ENCODE peak calls at places on chromosomes 11 and 22, in ten cellular contexts. S is ascending aorta, Q is fibroblast of lung, L is iPS DF 6.9, E is PC-9, R is sigmoid colon, F is left ventricle myocardium inferior, O is breast epithelium, D is thoracic aorta, M is Karpas-422. B is an unnamed sample. For H3K4me1, the result is how much of the 10 kb centered on the place peaks cover.

GRCh38 chr22:29112680-29113079 is 39.8 kb downstream of the KREMEN1 start:
- DNase-seq in S (no peak), Q (no peak), L (no peak), E (no peak), R (no peak), F (no peak), O (no peak), D (no peak), M (no peak), B (peak)

GRCh38 chr11:79980916-79981315 is 540.1 kb upstream of the TENM4 start:
- DNase-seq in S (no peak), Q (no peak), L (no peak), E (no peak), R (no peak), F (no peak), O (no peak), D (no peak), M (no peak), B (no peak)

GRCh38 chr11:58075781-58076180 is 45.0 kb downstream of the OR6Q1 start:
- DNase-seq in S (no peak), Q (peak), L (no peak), E (no peak), R (no peak), F (no peak), O (no peak), D (no peak), M (no peak), B (no peak)

GRCh38 chr22:37186228-37186996 is 1.6 kb downstream of the C1QTNF6 start:
- DNase-seq in S (no peak), Q (peak), L (peak), E (peak), R (peak), F (peak), O (no peak), D (no peak), M (peak), B (no peak)

GRCh38 chr22:38316340-38317236 is 645 bp downstream of the CSNK1E start:
- DNase-seq in S (no peak), Q (peak), L (no peak), E (peak), R (peak), F (peak), O (peak), D (no peak), M (peak), B (no peak)

GRCh38 chr11:3165152-3165705 is at the start of gene OSBPL5:
- DNase-seq in S (peak), Q (peak), L (no peak), E (peak), R (peak), F (peak), O (peak), D (no peak), M (no peak), B (peak)

GRCh38 chr22:44406581-44407403 is 91.2 kb downstream of the RTL6 start:
- DNase-seq in S (no peak), Q (no peak), L (peak), E (no peak), R (peak), F (no peak), O (peak), D (no peak), M (no peak), B (no peak)

GRCh38 chr22:42270178-42270511 is 308 bp downstream of the TCF20 start:
- DNase-seq in S (no peak), Q (no peak), L (no peak), E (peak), R (no peak), F (no peak), O (no peak), D (no peak), M (peak), B (no peak)

GRCh38 chr11:117528061-117528780 is 200.6 kb downstream of the CEP164 start:
- DNase-seq in S (no peak), Q (no peak), L (no peak), E (no peak), R (no peak), F (no peak), O (no peak), D (no peak), M (no peak), B (no peak)

GRCh38 chr22:40238425-40239344 is 61.0 kb downstream of the TNRC6B start:
- DNase-seq in S (no peak), Q (peak), L (no peak), E (peak), R (no peak), F (no peak), O (no peak), D (no peak), M (no peak), B (peak)

GRCh38 chr11:5992604-5993251 is 5.9 kb upstream of the OR52L1 start:
- DNase-seq in S (no peak), Q (peak), L (peak), E (no peak), R (no peak), F (no peak), O (no peak), D (no peak), M (peak), B (no peak)

GRCh38 chr11:121930004-121930965 is 185.7 kb downstream of the BLID start:
- DNase-seq in S (no peak), Q (peak), L (no peak), E (no peak), R (no peak), F (no peak), O (no peak), D (no peak), M (no peak), B (no peak)

GRCh38 chr11:72703281-72704008 is 29.2 kb upstream of the PDE2A start:
- DNase-seq in S (no peak), Q (peak), L (no peak), E (no peak), R (peak), F (peak), O (no peak), D (no peak), M (no peak), B (no peak)

GRCh38 chr11:79062814-79063762 is 377.7 kb downstream of the TENM4 start:
- DNase-seq in S (no peak), Q (no peak), L (peak), E (no peak), R (no peak), F (no peak), O (no peak), D (no peak), M (peak), B (no peak)

GRCh38 chr11:91850533-91851305 is 373.9 kb upstream of the FAT3 start:
- DNase-seq in S (no peak), Q (no peak), L (no peak), E (no peak), R (no peak), F (no peak), O (no peak), D (no peak), M (no peak), B (no peak)

GRCh38 chr22:24200616-24201212 is 19.4 kb downstream of the SUSD2 start:
- DNase-seq in S (no peak), Q (peak), L (no peak), E (peak), R (no peak), F (no peak), O (no peak), D (no peak), M (no peak), B (peak)

GRCh38 chr11:11461473-11461872 is 108.4 kb upstream of the CSNK2A3 start:
- DNase-seq in S (no peak), Q (no peak), L (no peak), E (no peak), R (no peak), F (peak), O (no peak), D (no peak), M (no peak), B (no peak)

GRCh38 chr11:10651579-10652361 is 41.8 kb downstream of the IRAG1 start:
- DNase-seq in S (no peak), Q (no peak), L (no peak), E (no peak), R (peak), F (no peak), O (no peak), D (peak), M (no peak), B (no peak)

GRCh38 chr11:26557666-26558065 is 14.4 kb downstream of the MUC15 start:
- DNase-seq in S (no peak), Q (no peak), L (no peak), E (no peak), R (no peak), F (no peak), O (no peak), D (no peak), M (no peak), B (no peak)

GRCh38 chr22:49017769-49018330 is 809.8 kb downstream of the BRD1 start:
- DNase-seq in S (no peak), Q (no peak), L (no peak), E (no peak), R (peak), F (no peak), O (peak), D (no peak), M (no peak), B (no peak)

GRCh38 chr11:45021692-45022130 is 71.0 kb upstream of the TP53I11 start:
- DNase-seq in S (peak), Q (peak), L (no peak), E (no peak), R (peak), F (peak), O (peak), D (peak), M (peak), B (no peak)

GRCh38 chr11:35550374-35551036 is 25.1 kb upstream of the PAMR1 start:
- DNase-seq in S (no peak), Q (no peak), L (no peak), E (no peak), R (no peak), F (no peak), O (no peak), D (no peak), M (no peak), B (no peak)

GRCh38 chr11:1482581-1483444 is 3.8 kb downstream of the MOB2 start:
- DNase-seq in S (peak), Q (no peak), L (no peak), E (no peak), R (peak), F (peak), O (no peak), D (no peak), M (no peak), B (no peak)

GRCh38 chr22:39290724-39291161 is 28.7 kb downstream of the RPL3 start:
- DNase-seq in S (no peak), Q (peak), L (no peak), E (peak), R (peak), F (peak), O (peak), D (no peak), M (no peak), B (peak)

GRCh38 chr11:96326954-96327353 is 16.0 kb downstream of the MAML2 start:
- DNase-seq in S (no peak), Q (no peak), L (no peak), E (no peak), R (no peak), F (no peak), O (no peak), D (no peak), M (no peak), B (no peak)

GRCh38 chr11:8087756-8088155 is 6.7 kb downstream of the TUB start:
- DNase-seq in S (no peak), Q (no peak), L (no peak), E (no peak), R (peak), F (no peak), O (no peak), D (no peak), M (no peak), B (no peak)

GRCh38 chr11:69683764-69684333 is 8.7 kb upstream of the LTO1 start:
- DNase-seq in S (no peak), Q (no peak), L (no peak), E (peak), R (peak), F (no peak), O (no peak), D (no peak), M (peak), B (peak)

GRCh38 chr11:94653561-94653960 is 86.4 kb downstream of the PIWIL4 start:
- DNase-seq in S (no peak), Q (no peak), L (no peak), E (no peak), R (no peak), F (no peak), O (no peak), D (no peak), M (no peak), B (no peak)

GRCh38 chr11:104570088-104570701 is 328.1 kb downstream of the CASP12 start:
- DNase-seq in S (no peak), Q (no peak), L (no peak), E (peak), R (no peak), F (no peak), O (no peak), D (no peak), M (no peak), B (no peak)

GRCh38 chr22:43592470-43592869 is 180.7 kb downstream of the MPPED1 start:
- DNase-seq in S (no peak), Q (no peak), L (peak), E (no peak), R (no peak), F (no peak), O (no peak), D (no peak), M (no peak), B (no peak)

GRCh38 chr11:46248270-46249102 is 29.0 kb upstream of the CREB3L1 start:
- DNase-seq in S (no peak), Q (peak), L (no peak), E (peak), R (no peak), F (no peak), O (no peak), D (no peak), M (no peak), B (peak)

GRCh38 chr22:49880281-49880680 is 26.6 kb downstream of the ZBED4 start:
- DNase-seq in S (no peak), Q (no peak), L (no peak), E (no peak), R (no peak), F (no peak), O (no peak), D (no peak), M (no peak), B (no peak)

GRCh38 chr11:70270877-70271634 is 566 bp downstream of the PPFIA1 start:
- DNase-seq in S (no peak), Q (peak), L (no peak), E (peak), R (peak), F (peak), O (no peak), D (no peak), M (peak), B (peak)

GRCh38 chr11:63668396-63668795 is 2.8 kb downstream of the ATL3 start:
- DNase-seq in S (no peak), Q (no peak), L (no peak), E (no peak), R (no peak), F (no peak), O (no peak), D (no peak), M (no peak), B (no peak)

GRCh38 chr11:63667993-63668392 is 3.2 kb downstream of the ATL3 start:
- DNase-seq in S (no peak), Q (peak), L (no peak), E (peak), R (no peak), F (no peak), O (no peak), D (no peak), M (no peak), B (peak)

GRCh38 chr11:63666874-63667273 is 4.3 kb downstream of the ATL3 start:
- DNase-seq in S (no peak), Q (peak), L (no peak), E (no peak), R (no peak), F (no peak), O (no peak), D (no peak), M (no peak), B (no peak)

GRCh38 chr11:63660972-63661371 is 10.2 kb downstream of the ATL3 start:
- DNase-seq in S (no peak), Q (no peak), L (no peak), E (no peak), R (no peak), F (no peak), O (no peak), D (no peak), M (peak), B (no peak)

DNA sequence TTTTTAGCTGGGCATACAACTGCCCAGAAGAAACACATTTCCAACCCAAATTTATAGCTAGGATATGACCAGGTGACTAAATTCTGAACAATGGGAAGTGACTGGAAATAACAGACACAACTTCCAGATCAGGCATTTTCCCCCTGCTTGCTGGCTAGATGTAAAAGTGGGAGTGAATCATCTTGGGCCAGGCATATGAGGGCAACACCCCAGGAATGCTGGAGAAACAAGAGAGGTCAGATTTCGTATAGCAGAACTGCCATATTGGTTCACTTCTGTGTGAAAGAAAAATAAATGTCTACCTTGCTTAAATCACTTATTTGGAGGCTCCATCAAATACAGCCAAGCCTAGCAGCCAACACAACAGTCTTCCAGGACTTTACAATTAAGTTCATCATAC is 7.4 kb downstream of the ATL3 start:
- DNase-seq in S (no peak), Q (peak), L (no peak), E (peak), R (no peak), F (no peak), O (no peak), D (no peak), M (no peak), B (peak)
- H3K4me1 ChIP-seq in S (under half), Q (under half), L (under half), E (under half), R (under half), F (under half), O (under half), D (half or more), M (under half), B (under half)

GRCh38 chr11:61962213-61963015 is 5.0 kb downstream of the FTH1 start:
- DNase-seq in S (no peak), Q (peak), L (no peak), E (no peak), R (no peak), F (no peak), O (no peak), D (no peak), M (no peak), B (no peak)
- H3K4me1 ChIP-seq in S (under half), Q (under half), L (under half), E (half or more), R (under half), F (half or more), O (under half), D (under half), M (under half), B (under half)

GRCh38 chr22:19114984-19115552 is 7.1 kb downstream of the DGCR2 start:
- DNase-seq in S (no peak), Q (no peak), L (no peak), E (no peak), R (no peak), F (no peak), O (no peak), D (no peak), M (no peak), B (no peak)
- H3K4me1 ChIP-seq in S (under half), Q (under half), L (under half), E (under half), R (under half), F (half or more), O (under half), D (half or more), M (half or more), B (under half)

GRCh38 chr11:32821517-32821916 is 8.2 kb upstream of the PRRG4 start:
- DNase-seq in S (no peak), Q (no peak), L (no peak), E (no peak), R (no peak), F (no peak), O (no peak), D (no peak), M (no peak), B (no peak)

GRCh38 chr11:32817843-32818183 is 11.9 kb upstream of the PRRG4 start:
- DNase-seq in S (no peak), Q (no peak), L (no peak), E (no peak), R (no peak), F (no peak), O (no peak), D (no peak), M (no peak), B (no peak)

GRCh38 chr11:32826113-32826512 is 3.6 kb upstream of the PRRG4 start:
- DNase-seq in S (no peak), Q (no peak), L (no peak), E (no peak), R (no peak), F (no peak), O (no peak), D (no peak), M (no peak), B (no peak)

GRCh38 chr11:32819187-32819586 is 10.5 kb upstream of the PRRG4 start:
- DNase-seq in S (no peak), Q (no peak), L (no peak), E (no peak), R (no peak), F (no peak), O (no peak), D (no peak), M (no peak), B (no peak)

DNA sequence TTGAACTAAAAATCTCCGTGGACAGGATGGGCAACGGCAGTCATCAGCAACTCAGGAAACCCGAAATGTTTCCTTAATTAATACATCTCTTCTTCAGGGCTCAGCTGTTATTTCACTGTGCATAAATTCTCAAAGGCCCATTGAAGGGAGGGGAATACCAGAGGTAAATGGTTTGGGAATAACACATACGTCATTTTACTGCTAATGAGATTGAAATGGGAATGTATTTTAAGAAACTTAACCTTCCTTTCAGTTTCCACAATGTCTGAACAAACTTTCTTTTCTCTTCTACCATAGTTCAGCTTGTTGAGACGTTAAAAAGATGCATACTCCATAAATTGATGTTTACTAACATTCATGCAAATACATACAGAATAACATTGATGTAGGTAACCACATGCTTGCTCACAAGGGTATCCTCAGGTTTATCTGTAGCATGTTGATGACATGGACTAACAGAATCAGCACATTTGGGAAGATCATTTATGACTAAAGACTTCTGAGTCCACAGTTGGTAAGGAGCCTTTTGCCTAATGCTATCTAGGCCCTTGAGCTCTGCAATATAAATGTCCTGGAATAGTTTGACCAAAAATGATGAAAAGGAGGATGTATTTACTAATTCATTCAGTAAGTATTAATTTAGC is 7.7 kb upstream of the PRRG4 start:
- DNase-seq in S (no peak), Q (no peak), L (no peak), E (no peak), R (no peak), F (no peak), O (no peak), D (no peak), M (no peak), B (no peak)
- H3K4me1 ChIP-seq in S (under half), Q (under half), L (under half), E (under half), R (under half), F (under half), O (under half), D (under half), M (under half), B (under half)

DNA sequence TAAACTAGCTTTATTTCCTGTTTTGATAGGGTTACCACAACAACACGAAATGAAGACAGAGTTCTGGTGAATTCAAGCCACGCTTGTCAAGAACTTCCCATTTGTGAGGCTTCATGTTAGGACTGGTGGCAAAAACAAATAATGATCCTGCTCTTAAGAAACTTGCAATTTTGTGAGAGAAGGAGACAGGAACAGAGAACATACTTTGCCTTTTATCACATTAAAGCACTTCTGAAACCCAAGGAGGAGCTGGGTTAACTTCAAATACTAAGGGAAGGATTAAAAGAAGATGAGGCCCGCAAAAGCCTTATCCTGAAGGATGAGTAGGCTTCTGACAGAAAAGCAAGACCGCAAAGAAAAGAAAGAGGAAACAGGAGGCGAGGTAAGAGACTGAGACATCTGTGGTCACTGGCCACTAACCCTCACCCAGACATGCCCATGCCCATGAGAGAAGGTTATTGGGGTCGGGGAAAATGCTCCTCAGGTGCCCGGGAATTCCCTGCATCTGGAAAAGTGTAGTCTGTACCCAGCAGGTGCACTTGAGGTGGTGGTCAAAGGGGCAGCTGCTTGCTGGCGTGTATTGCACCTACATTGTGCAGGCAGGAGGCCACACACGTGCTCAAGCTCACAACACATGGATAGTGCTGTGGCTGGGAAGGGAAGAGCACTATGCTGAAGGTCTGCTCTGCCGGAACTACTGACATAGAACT is 50.5 kb downstream of the MAPK1 start:
- DNase-seq in S (no peak), Q (peak), L (no peak), E (no peak), R (no peak), F (no peak), O (no peak), D (no peak), M (peak), B (peak)
- H3K4me1 ChIP-seq in S (under half), Q (under half), L (under half), E (under half), R (under half), F (half or more), O (under half), D (under half), M (under half), B (under half)

B was measured in SJSA1.